ENCODE peak calls at places on chromosomes 12 and 14, in five cellular contexts. G is lung, J is endodermal cell, Y is ascending aorta, C is fibroblast of lung. O is an unnamed sample. For H3K9me3, the result is how much of the 10 kb centered on the place peaks cover.

GRCh38 chr12:26987634-26988424 is 26.4 kb downstream of the TM7SF3 start:
- DNase-seq in Y (no peak), C (peak), G (no peak), J (no peak), O (no peak)

GRCh38 chr14:70563417-70563816 is 28.6 kb upstream of the ADAM20 start:
- DNase-seq in J (no peak), C (no peak), Y (no peak), G (no peak), O (no peak)

GRCh38 chr12:89733579-89734201 is 25.1 kb upstream of the ATP2B1 start:
- DNase-seq in C (peak), Y (no peak), G (no peak), J (no peak), O (peak)

GRCh38 chr12:113314121-113314529 is 20.8 kb downstream of the SLC8B1 start:
- DNase-seq in J (no peak), G (no peak), Y (no peak), C (peak), O (no peak)

GRCh38 chr14:23895480-23895879 is 58.1 kb upstream of the DHRS4 start:
- DNase-seq in Y (no peak), G (no peak), C (no peak), J (no peak), O (no peak)

GRCh38 chr14:45249847-45250575 is 3.0 kb downstream of the MIS18BP1 start:
- DNase-seq in G (no peak), C (peak), J (no peak), Y (no peak), O (peak)

GRCh38 chr12:26460361-26460760 is 265.0 kb downstream of the SSPN start:
- DNase-seq in J (no peak), C (no peak), Y (no peak), G (no peak), O (no peak)

GRCh38 chr14:93013368-93013719 is 90.4 kb downstream of the CHGA start:
- DNase-seq in J (no peak), G (no peak), C (peak), Y (no peak), O (no peak)

GRCh38 chr12:53105256-53105655 is 2.0 kb downstream of the SOAT2 start:
- DNase-seq in G (no peak), J (peak), C (no peak), Y (no peak), O (no peak)

GRCh38 chr12:43937947-43938346 is 102.1 kb downstream of the TMEM117 start:
- DNase-seq in J (peak), C (no peak), G (no peak), Y (no peak), O (no peak)

GRCh38 chr12:6250343-6250742 is 50.1 kb downstream of the CD9 start:
- DNase-seq in Y (no peak), J (peak), C (no peak), G (no peak), O (no peak)

GRCh38 chr14:74286736-74287135 is 16.0 kb downstream of the ABCD4 start:
- DNase-seq in G (no peak), Y (no peak), C (no peak), J (no peak), O (no peak)

GRCh38 chr12:128644664-128645296 is 179.0 kb downstream of the SLC15A4 start:
- DNase-seq in C (no peak), Y (no peak), J (peak), G (peak), O (no peak)

GRCh38 chr12:12506541-12506940 is 56.1 kb downstream of the DUSP16 start:
- DNase-seq in G (no peak), Y (no peak), J (no peak), C (no peak), O (peak)

GRCh38 chr12:116508145-116509121 is 50.7 kb upstream of the MAP1LC3B2 start:
- DNase-seq in G (no peak), J (peak), C (peak), Y (no peak), O (no peak)

GRCh38 chr14:50099335-50099734 is 17.0 kb downstream of the VCPKMT start:
- DNase-seq in Y (no peak), C (peak), J (no peak), G (no peak), O (no peak)

DNA sequence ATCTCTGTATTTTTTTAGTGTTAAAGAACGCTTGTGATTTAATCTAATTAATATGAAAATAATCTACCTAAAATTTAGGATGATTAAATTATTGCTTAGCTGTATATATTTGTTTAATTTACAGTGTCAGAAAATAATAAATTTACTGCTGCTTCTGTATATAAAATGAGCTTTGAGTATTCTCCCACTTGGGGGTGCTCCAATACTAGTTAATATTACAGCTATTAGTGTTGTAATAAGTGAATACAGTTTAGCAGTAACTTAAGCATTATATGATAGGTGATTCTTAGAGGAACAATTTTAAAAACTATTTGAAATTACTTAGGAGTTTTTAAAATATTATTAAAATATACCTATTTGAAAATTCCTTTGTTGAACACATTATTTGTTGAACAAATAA is 62.2 kb downstream of the PAPOLA start:
- DNase-seq in J (no peak), Y (no peak), G (no peak), C (no peak), O (no peak)
- TF ChIP-seq CTCF in J (no peak), Y (no peak), G (no peak), C (no peak), O (peak)

DNA sequence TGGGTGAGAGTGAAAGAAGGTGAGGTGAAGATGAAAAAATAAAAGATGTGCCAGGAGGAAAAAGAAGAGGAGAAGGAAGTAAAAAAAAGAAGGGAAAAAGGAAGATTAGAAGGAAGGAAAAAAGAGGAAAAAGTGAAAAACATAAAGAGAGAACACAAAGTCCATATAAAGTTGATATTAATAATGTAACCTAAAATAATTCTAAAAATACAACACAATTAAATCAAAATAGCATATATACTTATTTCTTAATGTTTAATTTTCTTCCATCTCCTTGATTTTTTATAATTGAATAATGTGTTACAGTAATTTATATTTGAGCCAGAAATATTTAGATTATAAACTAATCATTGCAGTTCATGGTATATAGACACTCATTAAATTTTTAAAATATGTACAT is 124.4 kb upstream of the NOVA1 start:
- DNase-seq in Y (no peak), G (no peak), C (no peak), J (no peak), O (no peak)
- H3K9me3 ChIP-seq in Y (under half), G (under half), C (under half), J (under half), O (under half)

DNA sequence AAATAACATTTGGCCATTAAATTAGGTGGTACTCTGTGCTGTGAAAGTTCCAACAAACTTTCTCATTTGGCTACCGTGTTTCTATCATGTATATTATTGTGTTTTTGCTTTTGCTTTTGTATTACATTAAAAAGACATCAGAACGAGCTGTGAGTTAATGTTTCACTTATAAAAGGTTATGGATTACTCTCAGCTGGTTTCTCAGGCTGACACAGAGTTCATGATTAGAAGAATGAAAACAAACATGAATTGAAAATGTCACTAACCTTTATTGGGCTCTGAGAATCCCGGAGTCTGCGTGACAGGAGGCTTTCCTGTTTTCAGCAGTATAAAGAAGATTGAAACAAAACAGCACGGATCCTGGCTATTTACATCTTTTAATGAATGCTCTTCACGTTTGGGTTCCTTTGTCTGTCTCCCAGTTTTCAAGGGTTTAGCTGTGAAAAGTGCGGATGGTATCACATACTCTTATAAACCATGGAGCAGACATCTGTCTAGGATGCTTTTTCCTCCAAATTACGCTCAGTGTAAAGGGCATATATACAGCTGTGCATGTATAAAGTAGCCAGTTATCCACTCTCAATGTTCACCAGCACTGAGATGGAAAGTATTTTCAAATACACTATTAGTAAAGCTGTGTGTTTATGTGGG is 153.6 kb downstream of the PTCSC3 start:
- DNase-seq in Y (no peak), G (no peak), J (no peak), C (no peak), O (no peak)
- H3K27ac ChIP-seq in Y (no peak), G (no peak), J (peak), C (no peak), O (no peak)

GRCh38 chr14:63852817-63853730 is at the start of gene SYNE2:
- DNase-seq in G (peak), C (peak), Y (no peak), J (peak), O (no peak)
- TF ChIP-seq CTCF in G (no peak), C (no peak), Y (peak), J (peak), O (no peak)

O was measured in AG04450.